ENCODE peak calls at places on chromosomes 7 and 10, in five cellular contexts. X is cardiac septum, Y is M059J, F is spleen, C is small intestine. N is an unnamed sample.

GRCh38 chr10:124588736-124589451 is 127.3 kb downstream of the LHPP start:
- DNase-seq in X (no peak), Y (peak; percentile 46), F (peak; percentile 68), C (peak; percentile 75), N (no peak)

GRCh38 chr7:123415625-123416024 is 118.8 kb downstream of the IQUB start:
- DNase-seq in X (no peak), Y (no peak), F (no peak), C (no peak), N (no peak)

GRCh38 chr7:127512587-127512986 is 72.8 kb downstream of the GCC1 start:
- DNase-seq in X (no peak), Y (no peak), F (no peak), C (no peak), N (no peak)

GRCh38 chr10:59688921-59689351 is 20.7 kb downstream of the SLC16A9 start:
- DNase-seq in X (no peak), Y (peak; percentile 7), F (no peak), C (no peak), N (no peak)

GRCh38 chr7:133575726-133576125 is 322.8 kb downstream of the EXOC4 start:
- DNase-seq in X (no peak), Y (no peak), F (no peak), C (no peak), N (no peak)

GRCh38 chr10:77332256-77332655 is 305.4 kb downstream of the KCNMA1 start:
- DNase-seq in X (no peak), Y (no peak), F (no peak), C (no peak), N (no peak)

GRCh38 chr7:38394703-38395102 is 121.3 kb upstream of the TARP start:
- DNase-seq in X (no peak), Y (no peak), F (no peak), C (no peak), N (no peak)

GRCh38 chr7:64359543-64359942 is 45.8 kb downstream of the ZNF736 start:
- DNase-seq in X (no peak), Y (no peak), F (no peak), C (no peak), N (no peak)

GRCh38 chr10:61834519-61834918 is 67.0 kb upstream of the ARID5B start:
- DNase-seq in X (no peak), Y (no peak), F (no peak), C (no peak), N (no peak)

GRCh38 chr10:24207781-24208611 is 942 bp upstream of the KIAA1217 start:
- DNase-seq in X (no peak), Y (peak; percentile 24), F (no peak), C (peak; percentile 39), N (no peak)

GRCh38 chr10:60384708-60385398 is 4.8 kb downstream of the ANK3 start:
- DNase-seq in X (no peak), Y (peak; percentile 99), F (no peak), C (no peak), N (no peak)

GRCh38 chr10:79155301-79156081 is 86.7 kb downstream of the ZMIZ1 start:
- DNase-seq in X (no peak), Y (peak; percentile 71), F (peak; percentile 86), C (no peak), N (no peak)

GRCh38 chr10:130737622-130738021 is 573.9 kb downstream of the TCERG1L start:
- DNase-seq in X (peak; percentile 24), Y (peak; percentile 9), F (no peak), C (no peak), N (no peak)

GRCh38 chr7:155372782-155373358 is 75.2 kb downstream of the INSIG1 start:
- DNase-seq in X (no peak), Y (no peak), F (no peak), C (no peak), N (no peak)

GRCh38 chr7:104982773-104983619 is 31.0 kb upstream of the KMT2E start:
- DNase-seq in X (no peak), Y (no peak), F (no peak), C (peak; percentile 49), N (peak; percentile 35)

GRCh38 chr10:89879121-89879520 is 177.7 kb downstream of the KIF20B start:
- DNase-seq in X (no peak), Y (peak; percentile 84), F (no peak), C (no peak), N (no peak)

GRCh38 chr10:14688606-14689005 is 86.1 kb downstream of the FAM107B start:
- DNase-seq in X (no peak), Y (no peak), F (no peak), C (no peak), N (no peak)

GRCh38 chr10:97270523-97271154 is 21.8 kb downstream of the ARHGAP19 start:
- DNase-seq in X (no peak), Y (no peak), F (no peak), C (no peak), N (no peak)

GRCh38 chr7:27872281-27873005 is 132.5 kb downstream of the TAX1BP1 start:
- DNase-seq in X (no peak), Y (no peak), F (no peak), C (no peak), N (no peak)

GRCh38 chr10:126670886-126671285 is 393 bp upstream of the C10orf90 start:
- DNase-seq in X (no peak), Y (no peak), F (no peak), C (no peak), N (no peak)

GRCh38 chr7:28112883-28113540 is 67.6 kb downstream of the JAZF1 start:
- DNase-seq in X (peak; percentile 80), Y (no peak), F (no peak), C (no peak), N (no peak)

GRCh38 chr10:18594574-18595156 is 56.7 kb downstream of the NSUN6 start:
- DNase-seq in X (no peak), Y (no peak), F (no peak), C (peak; percentile 20), N (no peak)

GRCh38 chr10:132335189-132336063 is 3.4 kb downstream of the LRRC27 start:
- DNase-seq in X (no peak), Y (no peak), F (peak; percentile 74), C (peak; percentile 5), N (no peak)

GRCh38 chr7:16951483-16952080 is 69.8 kb upstream of the AGR3 start:
- DNase-seq in X (no peak), Y (peak; percentile 20), F (no peak), C (no peak), N (no peak)

GRCh38 chr7:4267326-4268039 is 414.6 kb upstream of the FOXK1 start:
- DNase-seq in X (peak; percentile 51), Y (no peak), F (peak; percentile 54), C (no peak), N (no peak)

GRCh38 chr10:182441-183201 is 47.4 kb downstream of the ZMYND11 start:
- DNase-seq in X (no peak), Y (peak; percentile 53), F (no peak), C (no peak), N (no peak)

GRCh38 chr10:91689731-91690168 is 56.9 kb upstream of the PPP1R3C start:
- DNase-seq in X (no peak), Y (peak; percentile 70), F (no peak), C (no peak), N (no peak)

GRCh38 chr7:106573738-106574137 is 87.2 kb downstream of the CCDC71L start:
- DNase-seq in X (no peak), Y (no peak), F (no peak), C (no peak), N (no peak)

GRCh38 chr10:31064334-31064733 is 32.7 kb upstream of the ZNF438 start:
- DNase-seq in X (no peak), Y (peak; percentile 3), F (no peak), C (no peak), N (no peak)

GRCh38 chr7:85730016-85730415 is 543.2 kb upstream of the SEMA3D start:
- DNase-seq in X (no peak), Y (no peak), F (no peak), C (no peak), N (no peak)

GRCh38 chr7:82562716-82563404 is 119.3 kb upstream of the CACNA2D1 start:
- DNase-seq in X (no peak), Y (peak; percentile 53), F (no peak), C (no peak), N (no peak)

GRCh38 chr7:30804078-30804661 is 33.0 kb downstream of the MINDY4 start:
- DNase-seq in X (no peak), Y (peak; percentile 96), F (no peak), C (no peak), N (no peak)

GRCh38 chr7:157299613-157300405 is 37.0 kb upstream of the DNAJB6 start:
- DNase-seq in X (no peak), Y (peak; percentile 51), F (peak; percentile 81), C (no peak), N (no peak)

GRCh38 chr7:84188811-84189405 is 5.7 kb downstream of the SEMA3A start:
- DNase-seq in X (no peak), Y (peak; percentile 49), F (no peak), C (no peak), N (no peak)

GRCh38 chr10:102072867-102073527 is 7.8 kb downstream of the HPS6 start:
- DNase-seq in X (peak; percentile 77), Y (peak; percentile 69), F (peak; percentile 86), C (peak; percentile 84), N (peak; percentile 69)

N was measured in NCI-H1436.